ENCODE peak calls at places on chromosome 3, in nine cellular contexts. T, H, M, C, J, Q, O, G and X are unnamed samples.

GRCh38 chr3:119871571-119871970 is 89.7 kb downstream of the NR1I2 start:
- DNase-seq in T (no peak), H (no peak), M (no peak), C (no peak), J (no peak), Q (no peak), O (no peak), G (no peak), X (no peak)

GRCh38 chr3:57079221-57079831 is 18.9 kb downstream of the SPATA12 start:
- DNase-seq in T (peak; percentile 41), H (peak; percentile 35), M (no peak), C (no peak), J (no peak), Q (no peak), O (no peak), G (no peak), X (peak; percentile 67)

GRCh38 chr3:67653425-67654098 is 850 bp downstream of the SUCLG2 start:
- DNase-seq in T (no peak), H (no peak), M (no peak), C (no peak), J (no peak), Q (no peak), O (no peak), G (no peak), X (no peak)

GRCh38 chr3:152474585-152474984 is 205.9 kb downstream of the MBNL1 start:
- DNase-seq in T (no peak), H (peak; percentile 42), M (no peak), C (no peak), J (no peak), Q (no peak), O (peak; percentile 13), G (peak; percentile 38), X (no peak)

GRCh38 chr3:175383813-175384212 is 524.7 kb downstream of the NAALADL2 start:
- DNase-seq in T (no peak), H (no peak), M (no peak), C (no peak), J (no peak), Q (no peak), O (no peak), G (peak; percentile 56), X (no peak)

GRCh38 chr3:195119461-195120198 is 151.3 kb downstream of the XXYLT1 start:
- DNase-seq in T (no peak), H (no peak), M (no peak), C (no peak), J (no peak), Q (no peak), O (no peak), G (peak; percentile 68), X (no peak)

GRCh38 chr3:134911611-134912604 is 116.8 kb downstream of the EPHB1 start:
- DNase-seq in T (no peak), H (no peak), M (no peak), C (no peak), J (no peak), Q (no peak), O (no peak), G (no peak), X (no peak)

GRCh38 chr3:153734777-153735551 is 386.2 kb upstream of the ARHGEF26 start:
- DNase-seq in T (no peak), H (no peak), M (no peak), C (no peak), J (no peak), Q (no peak), O (no peak), G (no peak), X (no peak)

GRCh38 chr3:108300103-108300849 is 3.9 kb downstream of the HHLA2 start:
- DNase-seq in T (no peak), H (no peak), M (no peak), C (no peak), J (no peak), Q (no peak), O (no peak), G (no peak), X (no peak)

GRCh38 chr3:49351521-49352011 is 6.6 kb downstream of the GPX1 start:
- DNase-seq in T (no peak), H (peak; percentile 1), M (peak; percentile 68), C (no peak), J (no peak), Q (no peak), O (no peak), G (no peak), X (no peak)

GRCh38 chr3:42892169-42892568 is 13.8 kb upstream of the ZNF662 start:
- DNase-seq in T (no peak), H (no peak), M (no peak), C (no peak), J (no peak), Q (no peak), O (no peak), G (no peak), X (no peak)

GRCh38 chr3:108133858-108134554 is 43.2 kb upstream of the CD47 start:
- DNase-seq in T (no peak), H (no peak), M (no peak), C (no peak), J (no peak), Q (no peak), O (no peak), G (no peak), X (no peak)

GRCh38 chr3:177499779-177500423 is 302.6 kb upstream of the TBL1XR1 start:
- DNase-seq in T (no peak), H (no peak), M (no peak), C (no peak), J (no peak), Q (no peak), O (no peak), G (no peak), X (no peak)

GRCh38 chr3:186514296-186515002 is 29.7 kb downstream of the CRYGS start:
- DNase-seq in T (no peak), H (peak; percentile 36), M (no peak), C (no peak), J (no peak), Q (no peak), O (no peak), G (no peak), X (no peak)

GRCh38 chr3:98596902-98597500 is 3.6 kb upstream of the CPOX start:
- DNase-seq in T (no peak), H (peak; percentile 43), M (no peak), C (no peak), J (no peak), Q (no peak), O (no peak), G (no peak), X (no peak)

GRCh38 chr3:153970735-153971347 is 150.3 kb upstream of the ARHGEF26 start:
- DNase-seq in T (no peak), H (no peak), M (no peak), C (no peak), J (no peak), Q (no peak), O (no peak), G (no peak), X (no peak)

GRCh38 chr3:37386627-37387230 is 212.3 kb upstream of the LRRFIP2 start:
- DNase-seq in T (no peak), H (no peak), M (peak; percentile 46), C (no peak), J (no peak), Q (no peak), O (no peak), G (peak; percentile 10), X (no peak)

GRCh38 chr3:27521179-27521871 is 37.1 kb upstream of the SLC4A7 start:
- DNase-seq in T (no peak), H (no peak), M (peak; percentile 82), C (no peak), J (no peak), Q (no peak), O (no peak), G (peak; percentile 90), X (peak; percentile 73)

GRCh38 chr3:31066999-31067398 is 172.5 kb upstream of the GADL1 start:
- DNase-seq in T (no peak), H (no peak), M (no peak), C (no peak), J (no peak), Q (peak; percentile 21), O (no peak), G (peak; percentile 91), X (no peak)

GRCh38 chr3:37526511-37526910 is 335.2 kb upstream of the CTDSPL start:
- DNase-seq in T (no peak), H (no peak), M (no peak), C (no peak), J (no peak), Q (no peak), O (no peak), G (no peak), X (peak; percentile 75)

GRCh38 chr3:111589303-111590095 is 5.6 kb downstream of the ZBED2 start:
- DNase-seq in T (no peak), H (no peak), M (no peak), C (no peak), J (no peak), Q (no peak), O (no peak), G (no peak), X (no peak)

GRCh38 chr3:124699686-124700396 is 30.4 kb upstream of the UMPS start:
- DNase-seq in T (no peak), H (no peak), M (no peak), C (no peak), J (no peak), Q (no peak), O (no peak), G (no peak), X (no peak)

GRCh38 chr3:180401226-180401625 is 200.7 kb upstream of the TTC14 start:
- DNase-seq in T (no peak), H (no peak), M (no peak), C (no peak), J (no peak), Q (no peak), O (no peak), G (no peak), X (no peak)

GRCh38 chr3:128572644-128573105 is 77.9 kb downstream of the RPN1 start:
- DNase-seq in T (no peak), H (peak; percentile 30), M (no peak), C (no peak), J (no peak), Q (no peak), O (peak; percentile 37), G (no peak), X (no peak)

GRCh38 chr3:57942872-57943283 is 65.3 kb upstream of the FLNB start:
- DNase-seq in T (no peak), H (no peak), M (no peak), C (no peak), J (no peak), Q (no peak), O (no peak), G (no peak), X (peak; percentile 83)

GRCh38 chr3:198062068-198062465 is 102.0 kb downstream of the LMLN start:
- DNase-seq in T (no peak), H (no peak), M (no peak), C (no peak), J (no peak), Q (no peak), O (no peak), G (no peak), X (no peak)

GRCh38 chr3:160808838-160809237 is 52.8 kb downstream of the PPM1L start:
- DNase-seq in T (no peak), H (no peak), M (no peak), C (no peak), J (no peak), Q (no peak), O (no peak), G (no peak), X (no peak)

GRCh38 chr3:178382388-178383061 is 153.7 kb upstream of the KCNMB2 start:
- DNase-seq in T (no peak), H (no peak), M (no peak), C (no peak), J (no peak), Q (no peak), O (no peak), G (peak; percentile 87), X (no peak)

GRCh38 chr3:10945683-10946287 is 46.8 kb upstream of the SLC6A1 start:
- DNase-seq in T (peak; percentile 74), H (peak; percentile 67), M (peak; percentile 11), C (peak; percentile 24), J (peak; percentile 91), Q (no peak), O (peak; percentile 73), G (peak; percentile 4), X (no peak)

GRCh38 chr3:152056481-152056880 is 183.0 kb downstream of the SUCNR1 start:
- DNase-seq in T (no peak), H (no peak), M (no peak), C (no peak), J (no peak), Q (no peak), O (no peak), G (no peak), X (no peak)

GRCh38 chr3:168539909-168540308 is 444.2 kb upstream of the GOLIM4 start:
- DNase-seq in T (no peak), H (no peak), M (no peak), C (no peak), J (no peak), Q (no peak), O (no peak), G (no peak), X (no peak)